ENCODE peak calls at places on chromosome 2, in six cellular contexts. T, Z, M, W, B and E are unnamed samples.

GRCh38 chr2:233440714-233441113 is 86.4 kb downstream of the DGKD start:
- DNase-seq in T (no peak), Z (no peak), M (no peak), W (no peak), B (no peak), E (no peak)

GRCh38 chr2:232338759-232339106 is 39.8 kb upstream of the ALPP start:
- DNase-seq in T (no peak), Z (no peak), M (no peak), W (no peak), B (no peak), E (no peak)

GRCh38 chr2:7269993-7270392 is 352.8 kb downstream of the RNF144A start:
- DNase-seq in T (no peak), Z (no peak), M (no peak), W (no peak), B (no peak), E (no peak)

GRCh38 chr2:201807452-201807980 is 1.2 kb downstream of the CDK15 start:
- DNase-seq in T (no peak), Z (no peak), M (no peak), W (no peak), B (no peak), E (no peak)

GRCh38 chr2:85308951-85309555 is 18.7 kb downstream of the TGOLN2 start:
- DNase-seq in T (no peak), Z (no peak), M (peak; percentile 58), W (peak; percentile 46), B (no peak), E (peak; percentile 73)

GRCh38 chr2:74587664-74588277 is 33.3 kb downstream of the DOK1 start:
- DNase-seq in T (peak; percentile 82), Z (peak; percentile 82), M (peak; percentile 73), W (peak; percentile 77), B (no peak), E (peak; percentile 89)

GRCh38 chr2:85216927-85217326 is 83.7 kb downstream of the TCF7L1 start:
- DNase-seq in T (no peak), Z (no peak), M (no peak), W (no peak), B (peak; percentile 26), E (no peak)

GRCh38 chr2:25481381-25482310 is 139.9 kb upstream of the DNMT3A start:
- DNase-seq in T (no peak), Z (no peak), M (no peak), W (no peak), B (no peak), E (no peak)

DNA sequence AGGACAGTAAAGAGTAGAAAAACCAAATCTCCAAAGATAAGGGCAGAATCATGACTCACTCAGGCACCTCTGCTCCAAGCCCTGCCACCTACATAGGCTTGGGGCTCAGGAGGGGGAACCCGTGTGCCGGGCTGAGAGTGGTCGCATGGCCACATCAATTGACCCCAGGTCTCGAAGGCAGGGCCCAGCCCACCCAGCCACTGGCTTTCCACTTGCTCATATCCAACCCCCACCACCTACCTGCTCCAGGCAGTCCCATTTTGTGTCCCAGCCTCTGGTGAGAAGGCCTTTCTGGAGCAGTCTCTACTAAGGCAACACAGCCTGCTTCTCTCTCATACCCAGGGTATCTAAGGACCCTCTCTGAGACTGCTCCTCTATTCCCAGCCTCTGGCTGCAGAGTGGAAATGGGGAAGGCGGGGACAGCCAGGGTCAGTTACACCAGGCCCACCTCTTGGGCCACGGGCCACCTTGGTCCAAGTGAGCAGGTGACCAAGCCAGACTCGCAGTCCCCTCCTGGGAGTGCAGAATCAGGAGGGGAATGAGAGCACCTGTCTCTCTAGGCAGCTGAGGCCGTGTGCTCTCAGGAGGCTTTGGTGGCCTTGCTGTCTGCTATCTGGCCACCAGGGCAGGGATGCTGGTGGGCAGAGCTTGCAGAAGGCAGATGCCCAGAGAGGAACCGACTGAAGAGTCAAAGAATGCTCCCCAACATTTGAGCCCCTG is 20.8 kb downstream of the TFCP2L1 start:
- DNase-seq in T (no peak), Z (no peak), M (no peak), W (no peak), B (no peak), E (no peak)
- TF ChIP-seq CTCF in T (no peak), Z (no peak), M (no peak), W (no peak), B (no peak), E (no peak)

GRCh38 chr2:112812318-112813042 is 24.1 kb downstream of the IL1B start:
- DNase-seq in T (no peak), Z (peak; percentile 82), M (peak; percentile 66), W (no peak), B (no peak), E (no peak)
- TF ChIP-seq MYC in T (no peak), Z (no peak), M (no peak), W (no peak), B (no peak), E (no peak)

DNA sequence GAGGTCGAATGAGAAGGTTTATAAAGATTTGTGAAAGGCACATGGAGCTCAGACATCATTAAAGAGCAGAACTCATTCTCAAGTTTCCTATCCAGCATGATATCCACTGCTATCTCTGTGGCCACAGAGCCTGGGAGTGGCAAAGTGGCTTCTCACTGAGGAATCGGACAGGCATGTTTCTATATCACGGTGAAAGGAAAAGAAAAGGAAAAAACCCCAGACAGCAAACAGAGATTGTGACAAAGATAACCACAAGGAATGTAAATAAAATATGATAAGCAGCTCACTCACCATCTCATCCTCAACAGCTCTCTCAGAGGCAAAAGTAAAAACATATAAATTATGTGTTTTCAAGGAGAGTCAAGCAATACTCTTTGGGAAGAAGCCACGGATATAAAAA is 2.5 kb downstream of the PID1 start:
- DNase-seq in T (no peak), Z (no peak), M (no peak), W (no peak), B (no peak), E (no peak)
- H3K4me3 ChIP-seq in T (no peak overlapping the region), Z (no peak overlapping the region), M (no peak overlapping the region), W (no peak overlapping the region), B (no peak overlapping the region), E (no peak overlapping the region)

GRCh38 chr2:62725712-62726055 is 20.2 kb downstream of the EHBP1 start:
- DNase-seq in T (no peak), Z (no peak), M (no peak), W (no peak), B (no peak), E (no peak)

GRCh38 chr2:62723253-62723652 is 17.7 kb downstream of the EHBP1 start:
- DNase-seq in T (no peak), Z (no peak), M (peak; percentile 8), W (no peak), B (no peak), E (no peak)

GRCh38 chr2:62727259-62727867 is 21.9 kb downstream of the EHBP1 start:
- DNase-seq in T (no peak), Z (no peak), M (no peak), W (no peak), B (peak; percentile 33), E (no peak)

GRCh38 chr2:62724106-62724505 is 18.6 kb downstream of the EHBP1 start:
- DNase-seq in T (no peak), Z (no peak), M (no peak), W (no peak), B (no peak), E (no peak)

GRCh38 chr2:62724886-62725711 is 19.6 kb downstream of the EHBP1 start:
- DNase-seq in T (peak; percentile 46), Z (peak; percentile 33), M (peak; percentile 11), W (no peak), B (no peak), E (peak; percentile 44)
- TF ChIP-seq CTCF in T (peak; percentile 67), Z (peak; percentile 65), M (peak; percentile 47), W (peak; percentile 77), B (peak; percentile 18), E (peak; percentile 27)

GRCh38 chr2:5538717-5539116 is 153.5 kb upstream of the SOX11 start:
- DNase-seq in T (no peak), Z (no peak), M (no peak), W (no peak), B (no peak), E (no peak)
- TF ChIP-seq MYC in T (no peak), Z (no peak), M (no peak), W (no peak), B (no peak), E (no peak)

DNA sequence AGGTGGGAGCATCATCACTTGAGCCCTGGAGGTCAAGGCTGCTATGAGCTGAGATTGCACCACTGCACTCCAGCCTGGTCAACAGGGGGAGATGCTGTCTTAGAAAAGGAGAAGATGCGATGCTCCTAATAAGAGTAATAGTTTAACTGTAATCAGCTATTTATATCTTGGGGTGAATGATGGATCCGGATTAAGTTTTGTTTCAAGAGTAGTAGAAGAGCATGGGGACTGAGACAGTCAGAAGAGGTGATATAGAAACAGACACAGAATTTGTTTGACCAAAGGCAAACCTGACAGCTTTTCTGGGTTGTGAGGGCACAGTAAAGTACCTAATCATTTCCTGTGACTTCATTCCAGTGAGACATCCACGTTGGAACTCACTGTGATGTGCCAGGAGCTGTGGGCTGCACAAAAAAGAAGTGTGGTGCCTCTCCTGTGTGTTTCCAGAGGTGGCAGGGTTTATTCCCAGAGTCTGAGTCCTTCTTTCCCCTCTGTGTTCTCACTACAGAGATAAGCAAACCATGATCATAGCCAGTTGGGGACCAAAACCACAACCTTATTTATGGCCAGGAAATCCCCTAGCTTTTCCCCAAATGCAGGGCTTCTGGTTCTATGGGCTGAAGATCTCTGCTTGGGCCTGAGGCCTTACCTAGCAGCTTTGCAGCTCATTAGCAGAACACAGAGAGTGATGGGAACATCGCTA is 113.7 kb downstream of the XRCC5 start:
- DNase-seq in T (no peak), Z (no peak), M (peak; percentile 32), W (no peak), B (peak; percentile 64), E (peak; percentile 18)
- H3K4me3 ChIP-seq in T (no peak overlapping the region), Z (no peak overlapping the region), M (no peak overlapping the region), W (no peak overlapping the region), B (no peak overlapping the region), E (no peak overlapping the region)

DNA sequence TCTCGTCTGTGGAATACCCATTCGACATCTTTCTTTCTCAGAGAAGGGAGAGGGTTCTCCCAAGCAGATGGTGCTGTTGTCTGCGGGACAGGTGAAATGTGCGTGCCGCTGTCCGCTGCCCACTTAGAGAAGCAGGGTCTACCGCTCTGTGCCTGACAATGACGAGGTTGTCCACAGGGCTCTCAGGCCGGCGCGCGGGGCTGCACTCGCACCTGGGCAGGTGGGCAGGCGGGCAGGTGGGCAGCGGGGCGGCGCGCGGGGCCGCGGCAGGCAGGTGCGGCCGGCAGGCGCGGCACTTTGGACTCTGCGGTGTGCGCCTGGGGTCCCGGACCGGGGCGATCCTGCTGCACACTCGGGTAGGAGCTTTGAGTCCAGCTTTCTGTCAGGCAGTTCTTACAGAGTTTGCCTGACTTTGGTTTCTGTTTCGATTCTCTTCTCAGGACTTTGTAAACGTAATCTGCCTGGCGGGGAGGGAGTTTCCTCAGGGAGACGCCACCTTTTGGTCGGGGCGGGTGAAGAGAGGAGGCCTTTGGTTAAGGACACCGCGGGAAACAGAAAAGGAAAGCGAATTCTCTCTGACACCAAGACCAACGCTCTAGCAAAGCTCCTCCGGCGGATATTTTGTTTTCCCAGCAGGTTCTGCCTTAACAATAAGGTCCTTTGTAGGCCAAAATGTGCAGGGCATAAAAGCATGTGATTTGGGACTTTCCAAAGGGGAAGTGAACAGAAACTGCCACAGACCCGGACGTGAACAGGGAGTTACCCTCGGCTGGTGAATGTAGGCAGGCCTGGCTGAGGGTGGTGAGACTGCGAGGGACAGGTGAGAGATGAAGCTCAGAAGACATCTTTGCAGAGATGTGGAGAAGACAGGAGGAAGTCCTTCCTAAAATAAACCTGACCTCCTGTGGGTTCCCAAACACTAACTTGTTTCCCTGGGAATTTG is at the start of gene IFIH1:
- DNase-seq in T (peak; percentile 70), Z (peak; percentile 71), M (peak; percentile 88), W (peak; percentile 91), B (peak; percentile 94), E (peak; percentile 93)
- TF ChIP-seq CTCF in T (peak; percentile 29), Z (peak; percentile 47), M (peak; percentile 48), W (peak; percentile 74), B (peak; percentile 20), E (peak; percentile 45)

GRCh38 chr2:128986867-128987268 is 668.2 kb upstream of the HS6ST1 start:
- DNase-seq in T (no peak), Z (no peak), M (no peak), W (no peak), B (no peak), E (no peak)
- TF ChIP-seq MYC in T (no peak), Z (no peak), M (no peak), W (no peak), B (no peak), E (no peak)